ENCODE peak calls at places on chromosomes 1 and 21, in four cellular contexts. N is K562, H is IMR-90, W is GM12878. L is an unnamed sample.

GRCh38 chr1:162877412-162877811 is 16.4 kb upstream of the CCDC190 start:
- DNase-seq in N (no peak), H (no peak), W (no peak), L (no peak)

GRCh38 chr1:169217621-169218020 is 111.1 kb downstream of the ATP1B1 start:
- DNase-seq in N (no peak), H (no peak), W (no peak), L (no peak)

GRCh38 chr1:109279615-109280278 is 3.2 kb downstream of the PSRC1 start:
- DNase-seq in N (no peak), H (no peak), W (no peak), L (no peak)

GRCh38 chr21:34348890-34349519 is 14.8 kb upstream of the KCNE2 start:
- DNase-seq in N (no peak), H (no peak), W (no peak), L (no peak)

GRCh38 chr1:65001238-65001792 is 35.0 kb upstream of the JAK1 start:
- DNase-seq in N (peak), H (peak), W (no peak), L (peak)

GRCh38 chr1:66528580-66528979 is 5.4 kb upstream of the SGIP1 start:
- DNase-seq in N (no peak), H (no peak), W (no peak), L (peak)

GRCh38 chr1:22830131-22830566 is 119.5 kb downstream of the EPHB2 start:
- DNase-seq in N (no peak), H (no peak), W (no peak), L (no peak)

GRCh38 chr1:234863596-234863995 is 253.6 kb upstream of the IRF2BP2 start:
- DNase-seq in N (no peak), H (peak), W (no peak), L (no peak)

GRCh38 chr1:107862064-107862463 is 102.9 kb downstream of the VAV3 start:
- DNase-seq in N (no peak), H (no peak), W (no peak), L (peak)

GRCh38 chr1:103525114-103525606 is 339 bp upstream of the RNPC3 start:
- DNase-seq in N (peak), H (peak), W (no peak), L (peak)

GRCh38 chr1:85115933-85116332 is 67.6 kb upstream of the MCOLN3 start:
- DNase-seq in N (no peak), H (no peak), W (no peak), L (no peak)

GRCh38 chr1:156246762-156247459 is 945 bp downstream of the PAQR6 start:
- DNase-seq in N (peak), H (no peak), W (no peak), L (no peak)

GRCh38 chr1:172948457-172948856 is 102.3 kb downstream of the TNFSF18 start:
- DNase-seq in N (no peak), H (peak), W (no peak), L (peak)

GRCh38 chr1:224542783-224543440 is 73.2 kb upstream of the CNIH3 start:
- DNase-seq in N (peak), H (peak), W (no peak), L (peak)

GRCh38 chr1:27403065-27403726 is 10.8 kb downstream of the GPR3 start:
- DNase-seq in N (no peak), H (peak), W (no peak), L (peak)

GRCh38 chr1:84722794-84723193 is 32.5 kb upstream of the SSX2IP start:
- DNase-seq in N (no peak), H (peak), W (no peak), L (no peak)

GRCh38 chr21:9772348-9772672 is 749.1 kb upstream of the TPTE start:
- DNase-seq in N (no peak), H (no peak), W (no peak), L (no peak)

GRCh38 chr21:24310780-24311179 is 1296.5 kb downstream of the MRPL39 start:
- DNase-seq in N (no peak), H (no peak), W (no peak), L (no peak)

GRCh38 chr21:33858672-33859372 is 56.8 kb downstream of the ATP5PO start:
- DNase-seq in N (no peak), H (no peak), W (no peak), L (no peak)

GRCh38 chr1:48627467-48627866 is 149.2 kb downstream of the BEND5 start:
- DNase-seq in N (no peak), H (no peak), W (no peak), L (no peak)

GRCh38 chr1:17892851-17893250 is 137.7 kb downstream of the ACTL8 start:
- DNase-seq in N (no peak), H (no peak), W (no peak), L (no peak)

GRCh38 chr1:117312453-117313138 is 54.7 kb upstream of the MAN1A2 start:
- DNase-seq in N (peak), H (peak), W (no peak), L (peak)

GRCh38 chr1:91730781-91731732 is 154.9 kb downstream of the TGFBR3 start:
- DNase-seq in N (peak), H (peak), W (no peak), L (no peak)

GRCh38 chr1:111592389-111593361 is 26.9 kb upstream of the RAP1A start:
- DNase-seq in N (peak), H (peak), W (peak), L (peak)

GRCh38 chr1:5297199-5297877 is 642.9 kb downstream of the AJAP1 start:
- DNase-seq in N (no peak), H (no peak), W (no peak), L (no peak)

GRCh38 chr1:215160351-215160750 is 77.8 kb downstream of the KCNK2 start:
- DNase-seq in N (no peak), H (peak), W (no peak), L (no peak)

GRCh38 chr1:153648000-153648643 is 10.4 kb upstream of the SNAPIN start:
- DNase-seq in N (no peak), H (no peak), W (no peak), L (no peak)

GRCh38 chr1:224213438-224214119 is 30.5 kb downstream of the DEGS1 start:
- DNase-seq in N (peak), H (no peak), W (no peak), L (no peak)

GRCh38 chr1:42774928-42775549 is 8.0 kb downstream of the C1orf50 start:
- DNase-seq in N (no peak), H (peak), W (no peak), L (no peak)

GRCh38 chr21:31879251-31879650 is 6.4 kb downstream of the HUNK start:
- DNase-seq in N (no peak), H (no peak), W (no peak), L (no peak)

GRCh38 chr1:184163674-184164470 is 112.3 kb downstream of the TSEN15 start:
- DNase-seq in N (no peak), H (peak), W (peak), L (peak)

GRCh38 chr1:84582802-84583587 is 8.8 kb upstream of the CTBS start:
- DNase-seq in N (no peak), H (no peak), W (no peak), L (peak)

GRCh38 chr1:77796695-77797405 is 17.4 kb downstream of the MIGA1 start:
- DNase-seq in N (no peak), H (no peak), W (no peak), L (peak)

GRCh38 chr21:46412521-46413364 is 45.9 kb upstream of the DIP2A start:
- DNase-seq in N (no peak), H (no peak), W (no peak), L (no peak)

GRCh38 chr1:109910123-109910962 is at the start of gene CSF1:
- DNase-seq in N (peak), H (peak), W (peak), L (peak)

GRCh38 chr1:16967095-16967567 is 13.3 kb downstream of the MFAP2 start:
- DNase-seq in N (no peak), H (peak), W (no peak), L (peak)

GRCh38 chr1:218674280-218674773 is 329.2 kb downstream of the TGFB2 start:
- DNase-seq in N (no peak), H (peak), W (no peak), L (peak)

GRCh38 chr1:30903343-30904034 is 5.1 kb downstream of the SDC3 start:
- DNase-seq in N (no peak), H (peak), W (no peak), L (no peak)

GRCh38 chr1:11169202-11169601 is 20.0 kb upstream of the ANGPTL7 start:
- DNase-seq in N (no peak), H (no peak), W (no peak), L (no peak)

GRCh38 chr1:51499694-51500093 is 19.4 kb downstream of the EPS15 start:
- DNase-seq in N (no peak), H (no peak), W (no peak), L (no peak)

GRCh38 chr1:51498924-51499323 is 20.1 kb downstream of the EPS15 start:
- DNase-seq in N (no peak), H (no peak), W (no peak), L (no peak)

GRCh38 chr1:51491166-51491981 is 27.7 kb downstream of the EPS15 start:
- DNase-seq in N (no peak), H (no peak), W (no peak), L (no peak)

GRCh38 chr1:51489472-51489871 is 29.6 kb downstream of the EPS15 start:
- DNase-seq in N (no peak), H (no peak), W (no peak), L (no peak)

GRCh38 chr1:51494138-51494830 is 24.8 kb downstream of the EPS15 start:
- DNase-seq in N (no peak), H (no peak), W (no peak), L (no peak)
- H3K4me2 ChIP-seq in N (no peak), H (no peak), W (peak), L (no peak)

GRCh38 chr1:101316276-101316675 is 79.5 kb downstream of the S1PR1 start:
- DNase-seq in N (no peak), H (no peak), W (no peak), L (no peak)
- TF ChIP-seq FOS in N (no peak), H (no peak), W (no peak), L (no peak)

DNA sequence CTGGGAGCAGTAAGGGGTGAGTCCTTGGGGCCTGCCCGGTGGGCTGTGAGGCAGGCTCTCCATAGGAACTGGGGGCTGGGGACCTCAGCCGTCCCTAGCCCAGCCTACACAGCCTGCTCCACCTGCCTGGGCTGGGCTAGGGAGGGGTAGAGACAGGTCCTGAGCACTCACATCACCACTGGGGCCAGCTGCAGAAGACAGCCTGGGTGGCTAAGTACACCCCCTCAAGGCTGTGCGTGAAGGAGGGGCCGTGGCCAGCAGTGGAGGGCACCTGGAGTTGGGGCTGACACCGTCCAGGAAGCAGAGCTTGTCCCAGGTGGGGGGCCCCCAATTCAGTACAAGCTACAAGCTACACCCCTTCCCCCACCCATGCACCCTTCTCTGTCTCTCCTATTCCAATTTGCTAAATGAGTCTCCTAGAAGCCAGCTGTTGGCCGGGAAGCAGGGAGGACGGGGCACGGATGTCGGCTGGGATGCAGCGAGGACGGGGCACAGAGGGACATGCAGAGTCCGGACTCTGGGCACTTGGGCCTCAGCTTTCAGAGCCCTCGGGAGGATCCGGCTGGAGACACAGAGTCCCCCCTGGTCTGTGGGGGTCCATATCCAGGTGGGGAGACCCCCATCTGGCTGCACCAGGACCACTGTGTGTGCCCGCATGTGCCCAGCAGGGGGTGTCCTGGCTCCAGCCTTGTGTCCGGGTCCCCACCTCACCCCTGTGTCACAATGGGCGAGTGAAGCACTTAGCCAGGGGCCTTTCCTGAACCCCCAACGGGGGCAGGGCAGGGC is 1.8 kb downstream of the ISG15 start:
- DNase-seq in N (no peak), H (no peak), W (no peak), L (no peak)
- H3K4me2 ChIP-seq in N (no peak), H (no peak), W (peak), L (no peak)

DNA sequence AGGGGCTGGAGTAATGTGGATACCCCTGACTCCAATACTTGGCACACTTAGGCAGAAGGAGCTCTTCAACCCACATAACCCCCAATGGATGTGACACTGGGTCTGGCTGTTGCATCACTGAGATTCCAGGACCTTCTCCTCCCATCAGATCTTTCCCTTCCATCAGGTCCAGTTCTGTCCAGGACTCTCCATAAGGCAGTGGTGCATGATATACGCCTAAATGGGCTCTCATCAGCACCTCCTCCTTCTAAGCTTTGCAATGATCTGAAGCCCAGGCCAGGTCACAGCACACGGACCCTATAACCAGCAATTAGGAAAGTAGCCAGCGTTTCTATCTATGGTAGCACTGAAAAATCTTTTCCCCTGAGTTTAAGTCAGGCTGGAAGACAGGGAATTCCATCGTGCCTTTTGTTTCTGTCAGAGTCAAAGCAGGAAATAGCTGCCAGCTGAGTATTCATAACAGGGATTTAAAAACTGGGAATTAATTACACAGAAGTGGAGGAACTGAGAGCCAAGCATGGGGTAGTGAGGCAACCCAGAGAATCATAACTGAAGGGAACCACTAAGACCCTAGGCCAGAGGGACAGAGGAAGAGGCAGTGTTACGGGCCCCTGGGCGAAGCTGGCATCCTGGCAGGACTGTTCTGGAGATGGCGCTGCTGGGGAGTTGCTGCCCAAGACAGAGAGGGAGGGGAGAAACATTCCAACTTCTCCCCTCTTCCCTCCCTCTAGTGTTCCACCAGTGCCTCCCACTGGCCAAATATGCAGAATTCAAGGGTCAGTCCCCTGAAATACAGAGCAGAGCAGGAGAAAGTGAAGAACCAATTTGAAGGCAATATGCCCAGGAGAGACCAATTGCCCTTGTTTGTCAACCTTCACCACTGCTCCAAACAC is 37.5 kb upstream of the HOOK1 start:
- DNase-seq in N (no peak), H (peak), W (no peak), L (peak)
- TF ChIP-seq FOS in N (no peak), H (no peak), W (no peak), L (no peak)

GRCh38 chr1:176943783-176944182 is 220.7 kb downstream of the ASTN1 start:
- DNase-seq in N (no peak), H (no peak), W (no peak), L (no peak)

GRCh38 chr1:176939993-176940392 is 224.5 kb downstream of the ASTN1 start:
- DNase-seq in N (no peak), H (no peak), W (no peak), L (no peak)

GRCh38 chr1:176949033-176949662 is 215.4 kb downstream of the ASTN1 start:
- DNase-seq in N (peak), H (peak), W (no peak), L (peak)

GRCh38 chr1:176942346-176942745 is 222.2 kb downstream of the ASTN1 start:
- DNase-seq in N (no peak), H (no peak), W (no peak), L (no peak)

GRCh38 chr1:176944606-176945005 is 219.9 kb downstream of the ASTN1 start:
- DNase-seq in N (no peak), H (no peak), W (no peak), L (no peak)
- H3K4me2 ChIP-seq in N (no peak), H (no peak), W (no peak), L (no peak)

GRCh38 chr1:76287917-76288316 is 213.4 kb downstream of the ST6GALNAC3 start:
- DNase-seq in N (no peak), H (no peak), W (no peak), L (no peak)
- TF ChIP-seq FOS in N (no peak), H (no peak), W (no peak), L (no peak)